ENCODE peak calls at places on chromosomes 4 and X, in six cellular contexts. One of them, this sample, is unnamed.

GRCh38 chr4:78312989-78313753 is 238.4 kb upstream of the ANXA3 start:
- DNase-seq in AG10803: peak; percentile 39
- DNase-seq in astrocyte of the hippocampus: peak; percentile 24
- DNase-seq in NCI-H1092: no peak
- DNase-seq in stimulated activated CD4-positive, alpha-beta T cell treated with anti-CD3 and anti-CD28 coated beads, Interleukin-12 subunit alpha, Interleukin-12 subunit beta, amount 100 ng/mL, for 48 hours: no peak
- DNase-seq in GM23248: peak; percentile 51
- DNase-seq in this sample: no peak

GRCh38 chr4:80071643-80072606 is 1.1 kb downstream of the ANTXR2 start:
- DNase-seq in AG10803: peak; percentile 29
- DNase-seq in astrocyte of the hippocampus: peak; percentile 75
- DNase-seq in NCI-H1092: peak; percentile 21
- DNase-seq in stimulated activated CD4-positive, alpha-beta T cell treated with anti-CD3 and anti-CD28 coated beads, Interleukin-12 subunit alpha, Interleukin-12 subunit beta, amount 100 ng/mL, for 48 hours: no peak
- DNase-seq in GM23248: peak; percentile 65
- DNase-seq in this sample: peak; percentile 41

GRCh38 chr4:79472693-79473552 is 64.9 kb upstream of the GK2 start:
- DNase-seq in AG10803: no peak
- DNase-seq in astrocyte of the hippocampus: no peak
- DNase-seq in NCI-H1092: peak; percentile 18
- DNase-seq in stimulated activated CD4-positive, alpha-beta T cell treated with anti-CD3 and anti-CD28 coated beads, Interleukin-12 subunit alpha, Interleukin-12 subunit beta, amount 100 ng/mL, for 48 hours: no peak
- DNase-seq in GM23248: no peak
- DNase-seq in this sample: peak; percentile 3

GRCh38 chrX:154443479-154443910 is 446 bp upstream of the FAM50A start:
- DNase-seq in AG10803: no peak
- DNase-seq in astrocyte of the hippocampus: peak; percentile 28
- DNase-seq in NCI-H1092: no peak
- DNase-seq in stimulated activated CD4-positive, alpha-beta T cell treated with anti-CD3 and anti-CD28 coated beads, Interleukin-12 subunit alpha, Interleukin-12 subunit beta, amount 100 ng/mL, for 48 hours: no peak
- DNase-seq in GM23248: peak; percentile 42
- DNase-seq in this sample: no peak

GRCh38 chrX:24498181-24498580 is 33.1 kb downstream of the PDK3 start:
- DNase-seq in AG10803: peak; percentile 0
- DNase-seq in astrocyte of the hippocampus: peak; percentile 63
- DNase-seq in NCI-H1092: no peak
- DNase-seq in stimulated activated CD4-positive, alpha-beta T cell treated with anti-CD3 and anti-CD28 coated beads, Interleukin-12 subunit alpha, Interleukin-12 subunit beta, amount 100 ng/mL, for 48 hours: no peak
- DNase-seq in GM23248: peak; percentile 2
- DNase-seq in this sample: no peak

GRCh38 chr4:140092094-140092820 is 61.7 kb downstream of the MAML3 start:
- DNase-seq in AG10803: no peak
- DNase-seq in astrocyte of the hippocampus: peak; percentile 61
- DNase-seq in NCI-H1092: peak; percentile 88
- DNase-seq in stimulated activated CD4-positive, alpha-beta T cell treated with anti-CD3 and anti-CD28 coated beads, Interleukin-12 subunit alpha, Interleukin-12 subunit beta, amount 100 ng/mL, for 48 hours: no peak
- DNase-seq in GM23248: peak; percentile 58
- DNase-seq in this sample: no peak

GRCh38 chr4:127809173-127809800 is 27.2 kb downstream of the HSPA4L start:
- DNase-seq in AG10803: peak; percentile 13
- DNase-seq in astrocyte of the hippocampus: peak; percentile 8
- DNase-seq in NCI-H1092: no peak
- DNase-seq in stimulated activated CD4-positive, alpha-beta T cell treated with anti-CD3 and anti-CD28 coated beads, Interleukin-12 subunit alpha, Interleukin-12 subunit beta, amount 100 ng/mL, for 48 hours: no peak
- DNase-seq in GM23248: peak; percentile 16
- DNase-seq in this sample: no peak

GRCh38 chrX:17584248-17584681 is 153.0 kb upstream of the SCML1 start:
- DNase-seq in AG10803: peak; percentile 72
- DNase-seq in astrocyte of the hippocampus: peak; percentile 72
- DNase-seq in NCI-H1092: no peak
- DNase-seq in stimulated activated CD4-positive, alpha-beta T cell treated with anti-CD3 and anti-CD28 coated beads, Interleukin-12 subunit alpha, Interleukin-12 subunit beta, amount 100 ng/mL, for 48 hours: no peak
- DNase-seq in GM23248: peak; percentile 69
- DNase-seq in this sample: no peak

GRCh38 chrX:23616361-23616760 is 50.9 kb upstream of the PRDX4 start:
- DNase-seq in AG10803: peak; percentile 19
- DNase-seq in astrocyte of the hippocampus: peak; percentile 51
- DNase-seq in NCI-H1092: no peak
- DNase-seq in stimulated activated CD4-positive, alpha-beta T cell treated with anti-CD3 and anti-CD28 coated beads, Interleukin-12 subunit alpha, Interleukin-12 subunit beta, amount 100 ng/mL, for 48 hours: no peak
- DNase-seq in GM23248: peak; percentile 38
- DNase-seq in this sample: no peak

GRCh38 chrX:11261260-11261659 is 32.0 kb upstream of the AMELX start:
- DNase-seq in AG10803: peak; percentile 56
- DNase-seq in astrocyte of the hippocampus: no peak
- DNase-seq in NCI-H1092: no peak
- DNase-seq in stimulated activated CD4-positive, alpha-beta T cell treated with anti-CD3 and anti-CD28 coated beads, Interleukin-12 subunit alpha, Interleukin-12 subunit beta, amount 100 ng/mL, for 48 hours: no peak
- DNase-seq in GM23248: peak; percentile 83
- DNase-seq in this sample: no peak

GRCh38 chrX:48800574-48801280 is 1.1 kb upstream of the HDAC6 start:
- DNase-seq in AG10803: no peak
- DNase-seq in astrocyte of the hippocampus: no peak
- DNase-seq in NCI-H1092: no peak
- DNase-seq in stimulated activated CD4-positive, alpha-beta T cell treated with anti-CD3 and anti-CD28 coated beads, Interleukin-12 subunit alpha, Interleukin-12 subunit beta, amount 100 ng/mL, for 48 hours: no peak
- DNase-seq in GM23248: no peak
- DNase-seq in this sample: no peak

GRCh38 chr4:172992648-172993356 is 175.8 kb upstream of the GALNT7 start:
- DNase-seq in AG10803: no peak
- DNase-seq in astrocyte of the hippocampus: no peak
- DNase-seq in NCI-H1092: no peak
- DNase-seq in stimulated activated CD4-positive, alpha-beta T cell treated with anti-CD3 and anti-CD28 coated beads, Interleukin-12 subunit alpha, Interleukin-12 subunit beta, amount 100 ng/mL, for 48 hours: no peak
- DNase-seq in GM23248: no peak
- DNase-seq in this sample: no peak

GRCh38 chr4:158209825-158210807 is at the start of gene TMEM144:
- DNase-seq in AG10803: peak; percentile 78
- DNase-seq in astrocyte of the hippocampus: peak; percentile 95
- DNase-seq in NCI-H1092: no peak
- DNase-seq in stimulated activated CD4-positive, alpha-beta T cell treated with anti-CD3 and anti-CD28 coated beads, Interleukin-12 subunit alpha, Interleukin-12 subunit beta, amount 100 ng/mL, for 48 hours: peak; percentile 34
- DNase-seq in GM23248: peak; percentile 98
- DNase-seq in this sample: peak; percentile 7

GRCh38 chr4:87511500-87511899 is 17.7 kb downstream of the SPARCL1 start:
- DNase-seq in AG10803: no peak
- DNase-seq in astrocyte of the hippocampus: no peak
- DNase-seq in NCI-H1092: no peak
- DNase-seq in stimulated activated CD4-positive, alpha-beta T cell treated with anti-CD3 and anti-CD28 coated beads, Interleukin-12 subunit alpha, Interleukin-12 subunit beta, amount 100 ng/mL, for 48 hours: no peak
- DNase-seq in GM23248: no peak
- DNase-seq in this sample: no peak

GRCh38 chrX:20350598-20350997 is 83.9 kb upstream of the RPS6KA3 start:
- DNase-seq in AG10803: no peak
- DNase-seq in astrocyte of the hippocampus: no peak
- DNase-seq in NCI-H1092: no peak
- DNase-seq in stimulated activated CD4-positive, alpha-beta T cell treated with anti-CD3 and anti-CD28 coated beads, Interleukin-12 subunit alpha, Interleukin-12 subunit beta, amount 100 ng/mL, for 48 hours: no peak
- DNase-seq in GM23248: no peak
- DNase-seq in this sample: no peak

GRCh38 chr4:39324446-39324845 is 41.7 kb downstream of the RFC1 start:
- DNase-seq in AG10803: no peak
- DNase-seq in astrocyte of the hippocampus: no peak
- DNase-seq in NCI-H1092: no peak
- DNase-seq in stimulated activated CD4-positive, alpha-beta T cell treated with anti-CD3 and anti-CD28 coated beads, Interleukin-12 subunit alpha, Interleukin-12 subunit beta, amount 100 ng/mL, for 48 hours: no peak
- DNase-seq in GM23248: no peak
- DNase-seq in this sample: no peak

GRCh38 chr4:174318829-174319764 is 35.4 kb downstream of the CEP44 start:
- DNase-seq in AG10803: peak; percentile 33
- DNase-seq in astrocyte of the hippocampus: peak; percentile 47
- DNase-seq in NCI-H1092: peak; percentile 8
- DNase-seq in stimulated activated CD4-positive, alpha-beta T cell treated with anti-CD3 and anti-CD28 coated beads, Interleukin-12 subunit alpha, Interleukin-12 subunit beta, amount 100 ng/mL, for 48 hours: no peak
- DNase-seq in GM23248: peak; percentile 50
- DNase-seq in this sample: no peak